ENCODE peak calls at places on chromosomes 1 and 21, in four cellular contexts. D is neural crest cell; L is DMS153; H is effector CD4-positive, alpha-beta T cell. F is an unnamed sample.

GRCh38 chr1:200410566-200410878 is 686 bp upstream of the ZNF281 start:
- DNase-seq in D (no peak), H (no peak), L (peak), F (no peak)

GRCh38 chr1:221672160-221672762 is 69.6 kb downstream of the DUSP10 start:
- DNase-seq in L (no peak), D (no peak), H (no peak), F (peak)

GRCh38 chr1:233113009-233113712 is 162.8 kb downstream of the NTPCR start:
- DNase-seq in L (peak), D (no peak), H (no peak), F (peak)

GRCh38 chr1:173861731-173862145 is 6.1 kb downstream of the GAS5 start:
- DNase-seq in H (no peak), L (no peak), D (no peak), F (peak)

GRCh38 chr1:37315236-37315870 is 159.0 kb upstream of the ZC3H12A start:
- DNase-seq in H (no peak), D (no peak), L (peak), F (no peak)

GRCh38 chr1:22796642-22797041 is 86.0 kb downstream of the EPHB2 start:
- DNase-seq in D (no peak), H (no peak), L (no peak), F (no peak)

GRCh38 chr1:181100015-181100905 is 11.8 kb downstream of the IER5 start:
- DNase-seq in H (no peak), D (no peak), L (no peak), F (peak)

GRCh38 chr21:45818276-45818903 is 163.2 kb upstream of the COL6A1 start:
- DNase-seq in L (no peak), H (no peak), D (no peak), F (no peak)

GRCh38 chr1:36453051-36453450 is 2.8 kb upstream of the OSCP1 start:
- DNase-seq in H (no peak), L (no peak), D (no peak), F (no peak)

GRCh38 chr1:109441105-109441504 is 14.9 kb upstream of the PSMA5 start:
- DNase-seq in H (no peak), L (no peak), D (no peak), F (peak)

GRCh38 chr1:204670152-204670927 is 15.2 kb downstream of the LRRN2 start:
- DNase-seq in D (no peak), L (no peak), H (no peak), F (peak)

GRCh38 chr1:28112388-28113311 is 24.2 kb upstream of the EYA3 start:
- DNase-seq in L (no peak), D (no peak), H (no peak), F (peak)

GRCh38 chr1:193104496-193104905 is 713 bp downstream of the GLRX2 start:
- DNase-seq in H (no peak), L (peak), D (peak), F (peak)

GRCh38 chr1:18234790-18235242 is 127.2 kb downstream of the IGSF21 start:
- DNase-seq in D (peak), L (peak), H (no peak), F (no peak)

GRCh38 chr1:225777058-225777582 is 506 bp upstream of the SRP9 start:
- DNase-seq in H (no peak), D (no peak), L (no peak), F (no peak)

GRCh38 chr1:181090653-181091126 is 2.2 kb downstream of the IER5 start:
- DNase-seq in H (no peak), L (no peak), D (no peak), F (no peak)

GRCh38 chr1:76023669-76024407 is 50.7 kb upstream of the ST6GALNAC3 start:
- DNase-seq in L (no peak), H (no peak), D (no peak), F (no peak)

GRCh38 chr1:13829152-13829769 is 129.3 kb downstream of the PRDM2 start:
- DNase-seq in H (no peak), D (no peak), L (no peak), F (no peak)

GRCh38 chr1:41486053-41486891 is 1.8 kb upstream of the EDN2 start:
- DNase-seq in L (no peak), D (no peak), H (no peak), F (peak)

GRCh38 chr1:164210211-164210739 is 348.7 kb upstream of the PBX1 start:
- DNase-seq in D (no peak), L (no peak), H (no peak), F (no peak)

GRCh38 chr1:106233511-106233910 is 823.0 kb upstream of the PRMT6 start:
- DNase-seq in L (no peak), H (no peak), D (no peak), F (no peak)

GRCh38 chr1:85571830-85572229 is 8.7 kb upstream of the CCN1 start:
- DNase-seq in L (no peak), D (no peak), H (no peak), F (no peak)

GRCh38 chr21:25818156-25818950 is 83.6 kb downstream of the GABPA start:
- DNase-seq in L (no peak), H (no peak), D (no peak), F (no peak)

GRCh38 chr1:242412921-242413320 is 111.6 kb downstream of the PLD5 start:
- DNase-seq in L (no peak), H (no peak), D (no peak), F (no peak)

GRCh38 chr1:85411567-85412312 is 53.2 kb downstream of the DDAH1 start:
- DNase-seq in D (no peak), H (no peak), L (no peak), F (peak)

GRCh38 chr1:51340380-51340779 is 10.0 kb upstream of the TTC39A start:
- DNase-seq in L (no peak), H (no peak), D (no peak), F (peak)

GRCh38 chr1:115877511-115877910 is 36.6 kb upstream of the NHLH2 start:
- DNase-seq in D (no peak), H (no peak), L (peak), F (peak)

GRCh38 chr1:235343726-235344125 is 15.4 kb downstream of the GGPS1 start:
- DNase-seq in H (no peak), L (no peak), D (no peak), F (no peak)

GRCh38 chr1:214582289-214582891 is 20.6 kb upstream of the CENPF start:
- DNase-seq in D (no peak), H (no peak), L (no peak), F (no peak)

GRCh38 chr1:58943776-58944175 is 159.9 kb upstream of the JUN start:
- DNase-seq in L (no peak), H (no peak), D (no peak), F (no peak)